ENCODE peak calls at places on chromosome 6, in six cellular contexts. One of them, this sample, is unnamed.
A peak's percentile ranks its signal among the peaks of the same experiment; 100 is the strongest.

GRCh38 chr6:138416201-138416600 is 12.2 kb downstream of the HEBP2 start:
- DNase-seq in IMR-90: no peak
- DNase-seq in heart left ventricle: no peak
- DNase-seq in right lobe of liver: no peak
- DNase-seq in mammary epithelial cell: no peak
- DNase-seq in lower lobe of right lung: no peak
- DNase-seq in this sample: no peak

GRCh38 chr6:144379356-144379755 is 94.2 kb downstream of the UTRN start:
- DNase-seq in IMR-90: peak; percentile 71
- DNase-seq in heart left ventricle: no peak
- DNase-seq in right lobe of liver: no peak
- DNase-seq in mammary epithelial cell: no peak
- DNase-seq in lower lobe of right lung: no peak
- DNase-seq in this sample: no peak

GRCh38 chr6:144477396-144477795 is 192.3 kb downstream of the UTRN start:
- DNase-seq in IMR-90: peak; percentile 18
- DNase-seq in heart left ventricle: no peak
- DNase-seq in right lobe of liver: no peak
- DNase-seq in mammary epithelial cell: no peak
- DNase-seq in lower lobe of right lung: no peak
- DNase-seq in this sample: no peak

GRCh38 chr6:115271001-115271400 is 789.7 kb downstream of the FRK start:
- DNase-seq in IMR-90: no peak
- DNase-seq in heart left ventricle: no peak
- DNase-seq in right lobe of liver: no peak
- DNase-seq in mammary epithelial cell: no peak
- DNase-seq in lower lobe of right lung: no peak
- DNase-seq in this sample: no peak

GRCh38 chr6:160430741-160431140 is 82.6 kb downstream of the SLC22A3 start:
- DNase-seq in IMR-90: no peak
- DNase-seq in heart left ventricle: peak; percentile 28
- DNase-seq in right lobe of liver: no peak
- DNase-seq in mammary epithelial cell: no peak
- DNase-seq in lower lobe of right lung: no peak
- DNase-seq in this sample: no peak

GRCh38 chr6:13803581-13803980 is 10.8 kb downstream of the MCUR1 start:
- DNase-seq in IMR-90: peak; percentile 32
- DNase-seq in heart left ventricle: no peak
- DNase-seq in right lobe of liver: no peak
- DNase-seq in mammary epithelial cell: no peak
- DNase-seq in lower lobe of right lung: no peak
- DNase-seq in this sample: no peak

GRCh38 chr6:130848945-130849344 is 21.7 kb downstream of the SMLR1 start:
- DNase-seq in IMR-90: no peak
- DNase-seq in heart left ventricle: no peak
- DNase-seq in right lobe of liver: no peak
- DNase-seq in mammary epithelial cell: no peak
- DNase-seq in lower lobe of right lung: no peak
- DNase-seq in this sample: no peak

GRCh38 chr6:126188271-126188909 is 151.5 kb upstream of the CENPW start:
- DNase-seq in IMR-90: peak; percentile 64
- DNase-seq in heart left ventricle: no peak
- DNase-seq in right lobe of liver: no peak
- DNase-seq in mammary epithelial cell: peak; percentile 74
- DNase-seq in lower lobe of right lung: no peak
- DNase-seq in this sample: no peak

GRCh38 chr6:10725046-10725445 is 2.2 kb downstream of the TMEM14C start:
- DNase-seq in IMR-90: no peak
- DNase-seq in heart left ventricle: no peak
- DNase-seq in right lobe of liver: no peak
- DNase-seq in mammary epithelial cell: no peak
- DNase-seq in lower lobe of right lung: no peak
- DNase-seq in this sample: no peak

GRCh38 chr6:31979238-31979898 is 2.5 kb upstream of the C4A start:
- DNase-seq in IMR-90: no peak
- DNase-seq in heart left ventricle: no peak
- DNase-seq in right lobe of liver: peak; percentile 68
- DNase-seq in mammary epithelial cell: no peak
- DNase-seq in lower lobe of right lung: peak; percentile 20
- DNase-seq in this sample: no peak

GRCh38 chr6:72286911-72287311 is 335.0 kb upstream of the KCNQ5 start:
- DNase-seq in IMR-90: peak; percentile 75
- DNase-seq in heart left ventricle: no peak
- DNase-seq in right lobe of liver: no peak
- DNase-seq in mammary epithelial cell: peak; percentile 12
- DNase-seq in lower lobe of right lung: no peak
- DNase-seq in this sample: no peak

GRCh38 chr6:41894366-41895299 is 542 bp downstream of the USP49 start:
- DNase-seq in IMR-90: no peak
- DNase-seq in heart left ventricle: no peak
- DNase-seq in right lobe of liver: no peak
- DNase-seq in mammary epithelial cell: peak; percentile 17
- DNase-seq in lower lobe of right lung: no peak
- DNase-seq in this sample: peak; percentile 7

GRCh38 chr6:169141706-169142705 is 111.6 kb downstream of the THBS2 start:
- DNase-seq in IMR-90: peak; percentile 46
- DNase-seq in heart left ventricle: peak; percentile 56
- DNase-seq in right lobe of liver: no peak
- DNase-seq in mammary epithelial cell: no peak
- DNase-seq in lower lobe of right lung: no peak
- DNase-seq in this sample: no peak

GRCh38 chr6:163416640-163417253 is 2.2 kb downstream of the QKI start:
- DNase-seq in IMR-90: peak; percentile 87
- DNase-seq in heart left ventricle: no peak
- DNase-seq in right lobe of liver: no peak
- DNase-seq in mammary epithelial cell: peak; percentile 79
- DNase-seq in lower lobe of right lung: no peak
- DNase-seq in this sample: peak; percentile 54

GRCh38 chr6:48111575-48111974 is 578 bp upstream of the PTCHD4 start:
- DNase-seq in IMR-90: peak; percentile 15
- DNase-seq in heart left ventricle: no peak
- DNase-seq in right lobe of liver: no peak
- DNase-seq in mammary epithelial cell: no peak
- DNase-seq in lower lobe of right lung: no peak
- DNase-seq in this sample: no peak

GRCh38 chr6:98352348-98352747 is 482.0 kb upstream of the POU3F2 start:
- DNase-seq in IMR-90: no peak
- DNase-seq in heart left ventricle: no peak
- DNase-seq in right lobe of liver: no peak
- DNase-seq in mammary epithelial cell: no peak
- DNase-seq in lower lobe of right lung: no peak
- DNase-seq in this sample: no peak

GRCh38 chr6:154166140-154166539 is 127.1 kb downstream of the OPRM1 start:
- DNase-seq in IMR-90: no peak
- DNase-seq in heart left ventricle: no peak
- DNase-seq in right lobe of liver: no peak
- DNase-seq in mammary epithelial cell: no peak
- DNase-seq in lower lobe of right lung: peak; percentile 44
- DNase-seq in this sample: no peak

GRCh38 chr6:106540907-106541306 is 88.4 kb downstream of the RTN4IP1 start:
- DNase-seq in IMR-90: no peak
- DNase-seq in heart left ventricle: no peak
- DNase-seq in right lobe of liver: no peak
- DNase-seq in mammary epithelial cell: no peak
- DNase-seq in lower lobe of right lung: no peak
- DNase-seq in this sample: no peak

GRCh38 chr6:30883743-30884520 is at the start of gene DDR1:
- DNase-seq in IMR-90: peak; percentile 54
- DNase-seq in heart left ventricle: peak; percentile 79
- DNase-seq in right lobe of liver: peak; percentile 68
- DNase-seq in mammary epithelial cell: peak; percentile 89
- DNase-seq in lower lobe of right lung: peak; percentile 76
- DNase-seq in this sample: peak; percentile 67

GRCh38 chr6:33343953-33344611 is 26.5 kb upstream of the ZBTB22 start:
- DNase-seq in IMR-90: no peak
- DNase-seq in heart left ventricle: no peak
- DNase-seq in right lobe of liver: no peak
- DNase-seq in mammary epithelial cell: no peak
- DNase-seq in lower lobe of right lung: no peak
- DNase-seq in this sample: no peak

GRCh38 chr6:14742171-14742570 is 503.7 kb upstream of the JARID2 start:
- DNase-seq in IMR-90: no peak
- DNase-seq in heart left ventricle: no peak
- DNase-seq in right lobe of liver: no peak
- DNase-seq in mammary epithelial cell: no peak
- DNase-seq in lower lobe of right lung: no peak
- DNase-seq in this sample: no peak

GRCh38 chr6:1176595-1176994 is 135.3 kb upstream of the FOXQ1 start:
- DNase-seq in IMR-90: no peak
- DNase-seq in heart left ventricle: no peak
- DNase-seq in right lobe of liver: no peak
- DNase-seq in mammary epithelial cell: peak; percentile 38
- DNase-seq in lower lobe of right lung: no peak
- DNase-seq in this sample: no peak
- TF ChIP-seq CTCF in IMR-90: no peak
- TF ChIP-seq CTCF in heart left ventricle: no peak
- TF ChIP-seq CTCF in right lobe of liver: no peak
- TF ChIP-seq CTCF in mammary epithelial cell: no peak
- TF ChIP-seq CTCF in lower lobe of right lung: no peak
- TF ChIP-seq CTCF in this sample: no peak

DNA sequence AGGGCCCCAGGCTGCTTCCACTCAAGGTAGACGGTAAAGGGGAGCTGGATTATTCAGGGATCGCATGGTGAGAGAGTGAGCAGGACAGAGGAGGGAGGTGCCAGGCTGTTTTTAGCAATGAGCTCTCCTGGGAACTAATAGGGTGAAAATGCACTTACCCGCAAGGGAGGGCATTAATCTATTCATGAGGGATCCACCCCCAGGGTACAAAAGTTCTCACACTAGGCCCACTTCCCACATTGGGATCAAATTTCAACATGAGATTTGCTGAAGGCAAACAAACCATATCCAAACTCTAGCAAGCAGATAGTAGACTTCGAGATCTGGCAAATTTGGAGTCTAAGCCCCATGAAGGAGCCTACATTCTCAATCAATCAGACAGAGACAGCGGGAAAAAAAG is 408.6 kb downstream of the RNF144B start:
- DNase-seq in IMR-90: no peak
- DNase-seq in heart left ventricle: no peak
- DNase-seq in right lobe of liver: no peak
- DNase-seq in mammary epithelial cell: no peak
- DNase-seq in lower lobe of right lung: no peak
- DNase-seq in this sample: no peak
- H3K4me3 ChIP-seq in IMR-90: no peak overlapping the region
- H3K4me3 ChIP-seq in heart left ventricle: no peak overlapping the region
- H3K4me3 ChIP-seq in right lobe of liver: no peak overlapping the region
- H3K4me3 ChIP-seq in mammary epithelial cell: no peak overlapping the region
- H3K4me3 ChIP-seq in lower lobe of right lung: no peak overlapping the region
- H3K4me3 ChIP-seq in this sample: no peak overlapping the region

GRCh38 chr6:90928051-90928450 is 341.2 kb upstream of the MAP3K7 start:
- DNase-seq in IMR-90: no peak
- DNase-seq in heart left ventricle: no peak
- DNase-seq in right lobe of liver: no peak
- DNase-seq in mammary epithelial cell: no peak
- DNase-seq in lower lobe of right lung: no peak
- DNase-seq in this sample: no peak

GRCh38 chr6:90918361-90918760 is 331.5 kb upstream of the MAP3K7 start:
- DNase-seq in IMR-90: no peak
- DNase-seq in heart left ventricle: no peak
- DNase-seq in right lobe of liver: no peak
- DNase-seq in mammary epithelial cell: no peak
- DNase-seq in lower lobe of right lung: no peak
- DNase-seq in this sample: no peak

GRCh38 chr6:90917371-90917770 is 330.5 kb upstream of the MAP3K7 start:
- DNase-seq in IMR-90: no peak
- DNase-seq in heart left ventricle: no peak
- DNase-seq in right lobe of liver: no peak
- DNase-seq in mammary epithelial cell: no peak
- DNase-seq in lower lobe of right lung: no peak
- DNase-seq in this sample: no peak

GRCh38 chr6:90922323-90922722 is 335.5 kb upstream of the MAP3K7 start:
- DNase-seq in IMR-90: no peak
- DNase-seq in heart left ventricle: no peak
- DNase-seq in right lobe of liver: no peak
- DNase-seq in mammary epithelial cell: no peak
- DNase-seq in lower lobe of right lung: no peak
- DNase-seq in this sample: no peak
- H3K9me3 ChIP-seq in IMR-90: no peaks in the 10 kb centered on the region
- H3K9me3 ChIP-seq in heart left ventricle: no peaks in the 10 kb centered on the region
- H3K9me3 ChIP-seq in right lobe of liver: no peaks in the 10 kb centered on the region
- H3K9me3 ChIP-seq in mammary epithelial cell: no peaks in the 10 kb centered on the region
- H3K9me3 ChIP-seq in lower lobe of right lung: no peaks in the 10 kb centered on the region
- H3K9me3 ChIP-seq in this sample: no peaks in the 10 kb centered on the region

GRCh38 chr6:109687271-109687721 is 3.7 kb downstream of the AK9 start:
- DNase-seq in IMR-90: peak; percentile 96
- DNase-seq in heart left ventricle: peak; percentile 55
- DNase-seq in right lobe of liver: no peak
- DNase-seq in mammary epithelial cell: peak; percentile 94
- DNase-seq in lower lobe of right lung: peak; percentile 45
- DNase-seq in this sample: no peak

GRCh38 chr6:109686566-109686965 is 4.4 kb downstream of the AK9 start:
- DNase-seq in IMR-90: peak; percentile 23
- DNase-seq in heart left ventricle: no peak
- DNase-seq in right lobe of liver: no peak
- DNase-seq in mammary epithelial cell: no peak
- DNase-seq in lower lobe of right lung: no peak
- DNase-seq in this sample: no peak

GRCh38 chr6:109690373-109690739 is 646 bp downstream of the AK9 start:
- DNase-seq in IMR-90: no peak
- DNase-seq in heart left ventricle: peak; percentile 52
- DNase-seq in right lobe of liver: peak; percentile 73
- DNase-seq in mammary epithelial cell: no peak
- DNase-seq in lower lobe of right lung: peak; percentile 84
- DNase-seq in this sample: peak; percentile 69

GRCh38 chr6:109693128-109693527 is 2.0 kb downstream of the FIG4 start:
- DNase-seq in IMR-90: no peak
- DNase-seq in heart left ventricle: no peak
- DNase-seq in right lobe of liver: no peak
- DNase-seq in mammary epithelial cell: no peak
- DNase-seq in lower lobe of right lung: no peak
- DNase-seq in this sample: no peak

DNA sequence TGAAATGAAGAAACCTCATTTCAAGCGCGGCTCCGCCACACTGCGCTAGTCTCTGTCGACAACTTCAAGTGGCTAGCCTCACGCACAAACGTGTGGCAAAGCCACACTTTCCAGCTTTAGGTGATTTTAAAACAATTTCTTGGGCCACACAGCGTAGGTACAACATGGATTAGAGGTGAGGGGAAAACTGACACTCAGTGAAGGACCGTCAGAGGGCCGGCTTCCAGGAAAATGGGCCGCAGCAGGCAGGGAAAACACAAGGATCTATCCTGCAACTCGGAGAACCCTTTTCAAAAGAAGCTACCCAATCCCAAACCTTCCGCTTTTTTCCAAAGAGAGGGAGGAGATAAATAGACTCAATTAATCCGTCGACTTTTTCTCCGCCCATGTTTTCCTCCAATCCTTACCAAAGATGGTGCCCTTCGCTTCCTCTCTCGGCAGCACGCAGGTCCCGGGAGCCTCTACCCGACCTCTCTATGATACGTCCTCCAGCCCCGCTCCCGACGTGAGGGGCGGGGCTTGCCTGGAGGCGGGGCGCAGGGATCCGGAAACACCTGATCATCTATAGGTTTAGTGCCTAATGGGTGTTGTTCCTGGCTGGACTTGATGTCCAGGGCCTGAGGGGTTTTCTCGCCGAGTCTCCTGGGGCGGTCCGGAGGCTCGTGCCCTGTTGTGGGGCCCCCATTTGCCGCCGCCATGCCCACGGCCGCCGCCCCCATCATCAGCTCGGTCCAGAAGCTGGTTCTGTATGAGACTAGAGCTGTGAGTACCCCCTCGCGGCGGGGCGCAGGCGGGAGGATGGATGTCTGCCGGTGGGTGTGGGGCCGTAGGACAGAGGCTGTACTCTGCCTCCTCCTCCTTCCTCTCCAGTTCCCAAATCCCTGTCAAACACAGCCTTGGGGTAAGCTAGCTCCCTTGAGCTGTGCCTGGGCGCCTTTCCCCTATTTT is at the start of the genes AK9 and FIG4:
- DNase-seq in IMR-90: peak; percentile 90
- DNase-seq in heart left ventricle: peak; percentile 94
- DNase-seq in right lobe of liver: peak; percentile 95
- DNase-seq in mammary epithelial cell: peak; percentile 90
- DNase-seq in lower lobe of right lung: peak; percentile 96
- DNase-seq in this sample: peak; percentile 91
- TF ChIP-seq CTCF in IMR-90: peak; percentile 13
- TF ChIP-seq CTCF in heart left ventricle: no peak
- TF ChIP-seq CTCF in right lobe of liver: no peak
- TF ChIP-seq CTCF in mammary epithelial cell: no peak
- TF ChIP-seq CTCF in lower lobe of right lung: peak; percentile 23
- TF ChIP-seq CTCF in this sample: no peak